ENCODE peak calls at places on chromosomes 11 and 22, in nine cellular contexts. F is esophagus muscularis mucosa; B is Right ventricle myocardium superior; G is stimulated activated CD8-positive, alpha-beta memory T cell treated with anti-CD3 and anti-CD28 coated beads, Interleukin-15, amount 100 ng/mL, for 4 hours; M is activated CD8-positive, alpha-beta memory T cell treated with anti-CD3 and anti-CD28 coated beads for 1 hour; K is activated naive CD8-positive, alpha-beta T cell treated with anti-CD3 and anti-CD28 coated beads for 36 hours; V is GF-D8; U is endothelial cell; H is astrocyte of the spinal cord. S is an unnamed sample.

GRCh38 chr22:28310299-28310698 is 369.3 kb downstream of the TTC28 start:
- DNase-seq in F (no peak), B (no peak), G (no peak), M (no peak), K (no peak), V (no peak), U (no peak), H (no peak), S (no peak)

GRCh38 chr11:26766996-26767395 is 45.1 kb upstream of the SLC5A12 start:
- DNase-seq in F (no peak), B (no peak), G (no peak), M (no peak), K (no peak), V (no peak), U (no peak), H (peak), S (no peak)

GRCh38 chr22:47808236-47808845 is 1045.9 kb downstream of the TBC1D22A start:
- DNase-seq in F (no peak), B (no peak), G (no peak), M (no peak), K (no peak), V (no peak), U (no peak), H (no peak), S (no peak)

GRCh38 chr11:67617243-67617953 is 10.7 kb downstream of the NDUFV1 start:
- DNase-seq in F (no peak), B (no peak), G (no peak), M (no peak), K (no peak), V (no peak), U (no peak), H (no peak), S (no peak)

GRCh38 chr11:45556851-45557707 is 108.3 kb downstream of the CHST1 start:
- DNase-seq in F (no peak), B (no peak), G (no peak), M (no peak), K (no peak), V (no peak), U (no peak), H (no peak), S (no peak)

GRCh38 chr22:47394504-47395440 is 632.3 kb downstream of the TBC1D22A start:
- DNase-seq in F (no peak), B (no peak), G (no peak), M (no peak), K (no peak), V (no peak), U (no peak), H (no peak), S (peak)

GRCh38 chr11:7257744-7258143 is 6.0 kb downstream of the SYT9 start:
- DNase-seq in F (no peak), B (no peak), G (no peak), M (no peak), K (no peak), V (no peak), U (no peak), H (no peak), S (no peak)

GRCh38 chr22:36725366-36726006 is 21.9 kb upstream of the CACNG2 start:
- DNase-seq in F (no peak), B (no peak), G (no peak), M (no peak), K (no peak), V (no peak), U (no peak), H (no peak), S (no peak)

GRCh38 chr22:39527481-39527961 is 5.0 kb downstream of the RPS19BP1 start:
- DNase-seq in F (no peak), B (no peak), G (no peak), M (no peak), K (no peak), V (no peak), U (no peak), H (no peak), S (no peak)

GRCh38 chr22:33332538-33332937 is 274.4 kb upstream of the SYN3 start:
- DNase-seq in F (no peak), B (no peak), G (no peak), M (no peak), K (no peak), V (no peak), U (no peak), H (no peak), S (no peak)

GRCh38 chr11:11035331-11035730 is 177.5 kb upstream of the ZBED5 start:
- DNase-seq in F (no peak), B (no peak), G (no peak), M (no peak), K (no peak), V (no peak), U (no peak), H (no peak), S (no peak)

GRCh38 chr22:32987081-32987631 is 71.0 kb downstream of the SYN3 start:
- DNase-seq in F (no peak), B (no peak), G (no peak), M (no peak), K (no peak), V (no peak), U (no peak), H (no peak), S (no peak)

GRCh38 chr22:19106886-19107729 is 15.1 kb downstream of the DGCR2 start:
- DNase-seq in F (no peak), B (no peak), G (no peak), M (no peak), K (no peak), V (no peak), U (no peak), H (no peak), S (no peak)

GRCh38 chr11:129943036-129943435 is 47.7 kb upstream of the NFRKB start:
- DNase-seq in F (no peak), B (no peak), G (no peak), M (no peak), K (no peak), V (no peak), U (no peak), H (no peak), S (no peak)

GRCh38 chr11:129375731-129376657 is at the start of gene BARX2:
- DNase-seq in F (no peak), B (no peak), G (no peak), M (no peak), K (peak), V (no peak), U (peak), H (peak), S (no peak)

GRCh38 chr11:119115484-119116234 is 5.7 kb upstream of the HINFP start:
- DNase-seq in F (no peak), B (peak), G (no peak), M (no peak), K (peak), V (no peak), U (no peak), H (no peak), S (peak)

GRCh38 chr11:68282141-68282860 is 10.5 kb upstream of the C11orf24 start:
- DNase-seq in F (no peak), B (no peak), G (no peak), M (peak), K (peak), V (peak), U (no peak), H (no peak), S (no peak)

GRCh38 chr11:21866781-21867180 is 326.1 kb upstream of the ANO5 start:
- DNase-seq in F (no peak), B (no peak), G (no peak), M (no peak), K (no peak), V (no peak), U (no peak), H (no peak), S (no peak)

GRCh38 chr11:10858505-10859360 is 880 bp upstream of the ZBED5 start:
- DNase-seq in F (peak), B (peak), G (peak), M (no peak), K (peak), V (no peak), U (peak), H (no peak), S (peak)

GRCh38 chr22:27612075-27612474 is 189.5 kb downstream of the MN1 start:
- DNase-seq in F (no peak), B (no peak), G (no peak), M (no peak), K (no peak), V (no peak), U (no peak), H (no peak), S (no peak)

GRCh38 chr11:115929618-115930129 is 425.5 kb upstream of the CADM1 start:
- DNase-seq in F (no peak), B (no peak), G (no peak), M (no peak), K (no peak), V (no peak), U (no peak), H (no peak), S (no peak)

GRCh38 chr22:30206964-30207363 is 39.6 kb downstream of the LIF start:
- DNase-seq in F (no peak), B (no peak), G (no peak), M (no peak), K (no peak), V (no peak), U (no peak), H (peak), S (peak)

GRCh38 chr11:12237381-12237784 is 127.0 kb downstream of the MICAL2 start:
- DNase-seq in F (no peak), B (no peak), G (no peak), M (no peak), K (no peak), V (no peak), U (no peak), H (no peak), S (no peak)

GRCh38 chr11:86660011-86660595 is 12.3 kb downstream of the ME3 start:
- DNase-seq in F (no peak), B (no peak), G (no peak), M (no peak), K (no peak), V (no peak), U (no peak), H (peak), S (no peak)

GRCh38 chr22:46580940-46581579 is 39.1 kb upstream of the GRAMD4 start:
- DNase-seq in F (no peak), B (peak), G (no peak), M (no peak), K (no peak), V (no peak), U (no peak), H (no peak), S (no peak)

GRCh38 chr11:25734592-25735211 is 597.2 kb upstream of the ANO3 start:
- DNase-seq in F (no peak), B (no peak), G (no peak), M (no peak), K (no peak), V (no peak), U (peak), H (peak), S (no peak)

S was measured in aorta.